ENCODE peak calls at places on chromosomes 12 and 14, in eight cellular contexts. One of them, this sample, is unnamed.

GRCh38 chr12:2352203-2352602 is 299.4 kb downstream of the CACNA1C start:
- DNase-seq in uterus: no peak
- DNase-seq in kidney: no peak
- DNase-seq in GM12865: no peak
- DNase-seq in CD4-positive, alpha-beta T cell: no peak
- DNase-seq in IMR-90: no peak
- DNase-seq in HCT116: no peak
- DNase-seq in lower lobe of right lung: no peak
- DNase-seq in this sample: no peak

GRCh38 chr12:20463920-20464524 is 95.7 kb downstream of the PDE3A start:
- DNase-seq in kidney: no peak
- DNase-seq in lower lobe of right lung: no peak
- DNase-seq in uterus: no peak
- DNase-seq in GM12865: no peak
- DNase-seq in CD4-positive, alpha-beta T cell: no peak
- DNase-seq in HCT116: no peak
- DNase-seq in IMR-90: peak; percentile 16
- DNase-seq in this sample: no peak

GRCh38 chr14:31988237-31988636 is 88.9 kb upstream of the ARHGAP5 start:
- DNase-seq in uterus: no peak
- DNase-seq in GM12865: no peak
- DNase-seq in kidney: no peak
- DNase-seq in IMR-90: no peak
- DNase-seq in CD4-positive, alpha-beta T cell: no peak
- DNase-seq in HCT116: no peak
- DNase-seq in lower lobe of right lung: no peak
- DNase-seq in this sample: no peak

GRCh38 chr12:97701901-97702300 is 239.3 kb downstream of the RMST start:
- DNase-seq in lower lobe of right lung: no peak
- DNase-seq in kidney: no peak
- DNase-seq in CD4-positive, alpha-beta T cell: no peak
- DNase-seq in uterus: no peak
- DNase-seq in HCT116: no peak
- DNase-seq in GM12865: no peak
- DNase-seq in IMR-90: no peak
- DNase-seq in this sample: no peak

GRCh38 chr14:60622920-60623263 is 26.4 kb downstream of the SIX1 start:
- DNase-seq in kidney: no peak
- DNase-seq in GM12865: no peak
- DNase-seq in lower lobe of right lung: no peak
- DNase-seq in IMR-90: peak; percentile 70
- DNase-seq in uterus: no peak
- DNase-seq in HCT116: no peak
- DNase-seq in CD4-positive, alpha-beta T cell: no peak
- DNase-seq in this sample: no peak

GRCh38 chr12:130634866-130635265 is 81.2 kb downstream of the RIMBP2 start:
- DNase-seq in uterus: no peak
- DNase-seq in kidney: no peak
- DNase-seq in HCT116: no peak
- DNase-seq in GM12865: no peak
- DNase-seq in lower lobe of right lung: no peak
- DNase-seq in CD4-positive, alpha-beta T cell: no peak
- DNase-seq in IMR-90: no peak
- DNase-seq in this sample: no peak

GRCh38 chr12:1839464-1839863 is 19.1 kb downstream of the LRTM2 start:
- DNase-seq in IMR-90: no peak
- DNase-seq in CD4-positive, alpha-beta T cell: no peak
- DNase-seq in lower lobe of right lung: peak; percentile 16
- DNase-seq in kidney: peak; percentile 27
- DNase-seq in uterus: no peak
- DNase-seq in GM12865: no peak
- DNase-seq in HCT116: no peak
- DNase-seq in this sample: no peak

GRCh38 chr14:93712079-93712837 is 76.0 kb downstream of the PRIMA1 start:
- DNase-seq in uterus: no peak
- DNase-seq in IMR-90: no peak
- DNase-seq in kidney: no peak
- DNase-seq in HCT116: no peak
- DNase-seq in lower lobe of right lung: no peak
- DNase-seq in GM12865: no peak
- DNase-seq in CD4-positive, alpha-beta T cell: no peak
- DNase-seq in this sample: no peak

GRCh38 chr12:88644946-88645702 is 64.9 kb upstream of the KITLG start:
- DNase-seq in CD4-positive, alpha-beta T cell: no peak
- DNase-seq in uterus: no peak
- DNase-seq in kidney: no peak
- DNase-seq in HCT116: no peak
- DNase-seq in IMR-90: no peak
- DNase-seq in GM12865: no peak
- DNase-seq in lower lobe of right lung: no peak
- DNase-seq in this sample: no peak

GRCh38 chr12:69555461-69555860 is 29.8 kb upstream of the CCT2 start:
- DNase-seq in uterus: no peak
- DNase-seq in kidney: no peak
- DNase-seq in GM12865: no peak
- DNase-seq in lower lobe of right lung: no peak
- DNase-seq in HCT116: no peak
- DNase-seq in CD4-positive, alpha-beta T cell: no peak
- DNase-seq in IMR-90: peak; percentile 98
- DNase-seq in this sample: no peak

GRCh38 chr12:90065301-90065801 is 356.7 kb upstream of the ATP2B1 start:
- DNase-seq in GM12865: no peak
- DNase-seq in HCT116: no peak
- DNase-seq in kidney: no peak
- DNase-seq in uterus: no peak
- DNase-seq in lower lobe of right lung: no peak
- DNase-seq in IMR-90: no peak
- DNase-seq in CD4-positive, alpha-beta T cell: no peak
- DNase-seq in this sample: no peak

GRCh38 chr12:6532927-6533652 is 1.2 kb upstream of the GAPDH start:
- DNase-seq in kidney: peak; percentile 92
- DNase-seq in GM12865: peak; percentile 71
- DNase-seq in uterus: peak; percentile 65
- DNase-seq in lower lobe of right lung: no peak
- DNase-seq in CD4-positive, alpha-beta T cell: no peak
- DNase-seq in HCT116: no peak
- DNase-seq in IMR-90: peak; percentile 76
- DNase-seq in this sample: no peak

GRCh38 chr12:81077329-81077685 is 572 bp upstream of the ACSS3 start:
- DNase-seq in kidney: peak; percentile 52
- DNase-seq in IMR-90: no peak
- DNase-seq in uterus: peak; percentile 49
- DNase-seq in lower lobe of right lung: no peak
- DNase-seq in CD4-positive, alpha-beta T cell: no peak
- DNase-seq in GM12865: no peak
- DNase-seq in HCT116: no peak
- DNase-seq in this sample: no peak

GRCh38 chr12:92261071-92261470 is 115.4 kb upstream of the BTG1 start:
- DNase-seq in kidney: no peak
- DNase-seq in GM12865: no peak
- DNase-seq in CD4-positive, alpha-beta T cell: no peak
- DNase-seq in HCT116: no peak
- DNase-seq in uterus: no peak
- DNase-seq in lower lobe of right lung: no peak
- DNase-seq in IMR-90: no peak
- DNase-seq in this sample: peak; percentile 17

GRCh38 chr12:106138646-106139421 is at the start of gene NUAK1:
- DNase-seq in CD4-positive, alpha-beta T cell: no peak
- DNase-seq in uterus: peak; percentile 70
- DNase-seq in kidney: peak; percentile 94
- DNase-seq in HCT116: no peak
- DNase-seq in GM12865: no peak
- DNase-seq in IMR-90: peak; percentile 45
- DNase-seq in lower lobe of right lung: peak; percentile 61
- DNase-seq in this sample: no peak

GRCh38 chr14:97033556-97034081 is 236.4 kb downstream of the VRK1 start:
- DNase-seq in GM12865: no peak
- DNase-seq in IMR-90: no peak
- DNase-seq in lower lobe of right lung: no peak
- DNase-seq in kidney: no peak
- DNase-seq in HCT116: no peak
- DNase-seq in CD4-positive, alpha-beta T cell: no peak
- DNase-seq in uterus: no peak
- DNase-seq in this sample: no peak

GRCh38 chr14:97029800-97030199 is 232.6 kb downstream of the VRK1 start:
- DNase-seq in GM12865: no peak
- DNase-seq in lower lobe of right lung: no peak
- DNase-seq in kidney: no peak
- DNase-seq in IMR-90: no peak
- DNase-seq in CD4-positive, alpha-beta T cell: no peak
- DNase-seq in uterus: no peak
- DNase-seq in HCT116: no peak
- DNase-seq in this sample: no peak

GRCh38 chr14:97027256-97027999 is 230.2 kb downstream of the VRK1 start:
- DNase-seq in kidney: no peak
- DNase-seq in CD4-positive, alpha-beta T cell: no peak
- DNase-seq in lower lobe of right lung: no peak
- DNase-seq in IMR-90: no peak
- DNase-seq in uterus: no peak
- DNase-seq in GM12865: no peak
- DNase-seq in HCT116: no peak
- DNase-seq in this sample: no peak

GRCh38 chr14:97028382-97028781 is 231.2 kb downstream of the VRK1 start:
- DNase-seq in HCT116: no peak
- DNase-seq in uterus: no peak
- DNase-seq in IMR-90: no peak
- DNase-seq in kidney: no peak
- DNase-seq in lower lobe of right lung: no peak
- DNase-seq in CD4-positive, alpha-beta T cell: no peak
- DNase-seq in GM12865: peak; percentile 18
- DNase-seq in this sample: no peak

DNA sequence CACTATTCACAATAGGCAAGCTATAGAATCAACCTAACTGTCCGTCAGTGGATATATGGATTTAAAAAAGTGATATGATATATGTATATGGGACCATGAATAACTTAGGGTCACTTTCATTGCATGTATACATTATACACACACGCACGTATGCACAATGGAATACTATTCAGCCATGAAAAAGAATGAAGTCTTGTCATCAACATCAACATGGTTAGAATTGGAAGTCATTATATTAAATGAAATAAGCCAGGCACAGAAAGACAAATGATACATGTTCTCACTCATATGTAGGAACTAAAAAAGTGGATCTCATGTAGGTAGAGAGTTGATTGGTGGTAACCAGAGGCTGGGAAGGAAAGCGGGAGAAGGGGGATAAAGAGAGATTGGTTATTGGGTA is 234.3 kb downstream of the VRK1 start:
- DNase-seq in IMR-90: no peak
- DNase-seq in HCT116: no peak
- DNase-seq in GM12865: no peak
- DNase-seq in lower lobe of right lung: no peak
- DNase-seq in kidney: no peak
- DNase-seq in uterus: no peak
- DNase-seq in CD4-positive, alpha-beta T cell: no peak
- DNase-seq in this sample: no peak
- TF ChIP-seq CTCF in IMR-90: no peak
- TF ChIP-seq CTCF in HCT116: no peak
- TF ChIP-seq CTCF in GM12865: no peak
- TF ChIP-seq CTCF in lower lobe of right lung: no peak
- TF ChIP-seq CTCF in kidney: no peak
- TF ChIP-seq CTCF in uterus: no peak
- TF ChIP-seq CTCF in CD4-positive, alpha-beta T cell: no peak
- TF ChIP-seq CTCF in this sample: no peak

GRCh38 chr12:18103624-18104023 is 13.6 kb upstream of the RERGL start:
- DNase-seq in lower lobe of right lung: no peak
- DNase-seq in IMR-90: no peak
- DNase-seq in kidney: no peak
- DNase-seq in CD4-positive, alpha-beta T cell: no peak
- DNase-seq in HCT116: no peak
- DNase-seq in uterus: no peak
- DNase-seq in GM12865: no peak
- DNase-seq in this sample: no peak

GRCh38 chr12:18101043-18101442 is 11.1 kb upstream of the RERGL start:
- DNase-seq in GM12865: peak; percentile 30
- DNase-seq in uterus: no peak
- DNase-seq in CD4-positive, alpha-beta T cell: no peak
- DNase-seq in HCT116: no peak
- DNase-seq in kidney: no peak
- DNase-seq in lower lobe of right lung: no peak
- DNase-seq in IMR-90: no peak
- DNase-seq in this sample: no peak
- TF ChIP-seq CTCF in GM12865: no peak
- TF ChIP-seq CTCF in uterus: no peak
- TF ChIP-seq CTCF in CD4-positive, alpha-beta T cell: no peak
- TF ChIP-seq CTCF in HCT116: no peak
- TF ChIP-seq CTCF in kidney: no peak
- TF ChIP-seq CTCF in lower lobe of right lung: no peak
- TF ChIP-seq CTCF in IMR-90: no peak
- TF ChIP-seq CTCF in this sample: no peak

DNA sequence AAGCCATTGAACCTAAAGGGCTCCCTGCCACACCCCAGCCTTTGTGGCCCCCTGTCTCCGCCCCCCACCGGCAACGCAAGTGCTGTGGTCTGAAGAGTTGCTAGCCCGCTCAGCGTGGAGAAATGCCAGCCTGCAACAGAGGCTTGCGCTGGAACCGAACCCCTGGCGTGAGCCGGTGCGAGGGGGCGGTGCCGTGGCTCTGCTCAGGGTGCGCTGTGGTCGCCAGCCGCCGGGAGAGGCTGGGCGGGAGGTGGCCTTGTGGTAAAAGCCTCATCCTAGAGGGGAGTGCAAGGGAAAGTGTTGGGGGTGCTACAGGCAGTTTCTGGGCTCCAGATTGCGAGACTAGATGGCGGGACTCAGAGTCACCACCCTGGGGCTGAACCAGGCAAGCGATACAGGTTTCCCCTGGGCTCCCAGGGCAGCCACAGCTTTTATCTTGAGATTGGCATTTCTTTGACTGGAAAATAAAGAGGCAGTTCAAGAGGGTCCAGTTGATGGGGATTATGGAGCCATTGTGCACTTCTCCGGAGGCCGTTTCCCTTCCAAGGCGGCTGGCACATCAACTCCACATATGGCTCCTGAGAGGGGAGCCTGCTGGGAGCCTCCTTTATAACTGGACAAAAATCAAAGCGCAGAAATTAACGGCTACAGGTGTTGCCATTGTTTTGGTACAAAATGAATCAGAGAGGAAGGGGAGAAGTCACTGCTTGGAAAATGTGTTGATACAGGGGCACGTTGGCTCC is 2.3 kb downstream of the PLXNC1 start:
- DNase-seq in IMR-90: no peak
- DNase-seq in lower lobe of right lung: no peak
- DNase-seq in uterus: peak; percentile 29
- DNase-seq in GM12865: peak; percentile 61
- DNase-seq in kidney: peak; percentile 78
- DNase-seq in CD4-positive, alpha-beta T cell: peak; percentile 11
- DNase-seq in HCT116: no peak
- DNase-seq in this sample: peak; percentile 67
- TF ChIP-seq CTCF in IMR-90: no peak
- TF ChIP-seq CTCF in lower lobe of right lung: no peak
- TF ChIP-seq CTCF in uterus: no peak
- TF ChIP-seq CTCF in GM12865: peak; percentile 10
- TF ChIP-seq CTCF in kidney: no peak
- TF ChIP-seq CTCF in CD4-positive, alpha-beta T cell: no peak
- TF ChIP-seq CTCF in HCT116: no peak
- TF ChIP-seq CTCF in this sample: no peak

DNA sequence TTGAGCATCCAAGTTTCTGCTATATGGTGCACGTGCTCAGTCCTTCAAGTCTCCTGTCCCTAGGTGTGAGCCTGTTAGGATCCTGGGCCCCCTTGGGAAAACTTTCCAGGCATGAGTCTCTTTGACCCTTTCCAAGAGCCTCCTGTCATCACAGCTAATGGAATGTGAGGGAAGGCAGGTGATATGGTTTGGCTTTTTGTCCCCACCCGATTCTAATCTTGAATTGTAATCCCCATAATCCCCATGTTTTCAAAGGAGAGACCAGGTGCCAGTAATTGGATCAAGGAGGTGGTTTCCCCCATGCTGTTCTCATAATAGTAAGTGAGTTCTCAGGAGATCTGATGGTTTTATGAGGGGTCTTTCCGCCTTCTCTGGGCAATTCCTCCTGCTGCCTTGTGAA is 265.5 kb downstream of the ATP23 start:
- DNase-seq in lower lobe of right lung: no peak
- DNase-seq in GM12865: no peak
- DNase-seq in HCT116: no peak
- DNase-seq in uterus: no peak
- DNase-seq in kidney: no peak
- DNase-seq in CD4-positive, alpha-beta T cell: no peak
- DNase-seq in IMR-90: no peak
- DNase-seq in this sample: no peak
- TF ChIP-seq CTCF in lower lobe of right lung: no peak
- TF ChIP-seq CTCF in GM12865: no peak
- TF ChIP-seq CTCF in HCT116: no peak
- TF ChIP-seq CTCF in uterus: no peak
- TF ChIP-seq CTCF in kidney: no peak
- TF ChIP-seq CTCF in CD4-positive, alpha-beta T cell: no peak
- TF ChIP-seq CTCF in IMR-90: no peak
- TF ChIP-seq CTCF in this sample: no peak

This sample was measured in B cell.